ENCODE peak calls at places on chromosomes 6 and 20, in seven cellular contexts. One of them, this sample, is unnamed.

GRCh38 chr6:157822221-157823000 is 635 bp upstream of the SNX9 start:
- DNase-seq in A549: peak
- DNase-seq in GM10248: no peak
- DNase-seq in T-helper 1 cell: peak
- DNase-seq in KBM-7: no peak
- DNase-seq in myocyte: no peak
- DNase-seq in left kidney: peak
- DNase-seq in this sample: no peak

GRCh38 chr6:43778976-43779863 is 9.2 kb downstream of the VEGFA start:
- DNase-seq in KBM-7: no peak
- DNase-seq in GM10248: no peak
- DNase-seq in myocyte: no peak
- DNase-seq in left kidney: no peak
- DNase-seq in T-helper 1 cell: no peak
- DNase-seq in A549: no peak
- DNase-seq in this sample: no peak

GRCh38 chr6:98641929-98642328 is 192.4 kb upstream of the POU3F2 start:
- DNase-seq in KBM-7: no peak
- DNase-seq in GM10248: no peak
- DNase-seq in A549: no peak
- DNase-seq in left kidney: no peak
- DNase-seq in myocyte: peak
- DNase-seq in T-helper 1 cell: no peak
- DNase-seq in this sample: no peak

GRCh38 chr6:5525209-5525608 is 263.9 kb downstream of the FARS2 start:
- DNase-seq in T-helper 1 cell: no peak
- DNase-seq in A549: no peak
- DNase-seq in KBM-7: no peak
- DNase-seq in GM10248: no peak
- DNase-seq in myocyte: peak
- DNase-seq in left kidney: no peak
- DNase-seq in this sample: no peak

GRCh38 chr20:61387961-61388360 is 135.9 kb downstream of the CDH4 start:
- DNase-seq in myocyte: no peak
- DNase-seq in KBM-7: no peak
- DNase-seq in T-helper 1 cell: no peak
- DNase-seq in A549: no peak
- DNase-seq in GM10248: no peak
- DNase-seq in left kidney: no peak
- DNase-seq in this sample: no peak

GRCh38 chr6:7239590-7239948 is 73.4 kb downstream of the SSR1 start:
- DNase-seq in myocyte: no peak
- DNase-seq in KBM-7: no peak
- DNase-seq in GM10248: no peak
- DNase-seq in T-helper 1 cell: no peak
- DNase-seq in A549: no peak
- DNase-seq in left kidney: no peak
- DNase-seq in this sample: no peak

GRCh38 chr20:44961868-44962267 is 1.7 kb upstream of the TOMM34 start:
- DNase-seq in KBM-7: no peak
- DNase-seq in left kidney: no peak
- DNase-seq in A549: no peak
- DNase-seq in T-helper 1 cell: no peak
- DNase-seq in GM10248: no peak
- DNase-seq in myocyte: no peak
- DNase-seq in this sample: no peak

GRCh38 chr6:136983692-136984091 is 61.1 kb downstream of the IL20RA start:
- DNase-seq in left kidney: no peak
- DNase-seq in myocyte: no peak
- DNase-seq in KBM-7: no peak
- DNase-seq in T-helper 1 cell: no peak
- DNase-seq in GM10248: no peak
- DNase-seq in A549: no peak
- DNase-seq in this sample: no peak

GRCh38 chr20:36310215-36310981 is 4.3 kb downstream of the DLGAP4 start:
- DNase-seq in KBM-7: no peak
- DNase-seq in GM10248: peak
- DNase-seq in myocyte: no peak
- DNase-seq in T-helper 1 cell: no peak
- DNase-seq in left kidney: no peak
- DNase-seq in A549: no peak
- DNase-seq in this sample: peak

GRCh38 chr6:134424131-134424794 is 106.4 kb upstream of the SGK1 start:
- DNase-seq in A549: no peak
- DNase-seq in myocyte: no peak
- DNase-seq in T-helper 1 cell: no peak
- DNase-seq in KBM-7: no peak
- DNase-seq in GM10248: no peak
- DNase-seq in left kidney: no peak
- DNase-seq in this sample: no peak

GRCh38 chr6:138410048-138410735 is 6.2 kb downstream of the HEBP2 start:
- DNase-seq in GM10248: no peak
- DNase-seq in A549: no peak
- DNase-seq in KBM-7: no peak
- DNase-seq in myocyte: no peak
- DNase-seq in T-helper 1 cell: no peak
- DNase-seq in left kidney: no peak
- DNase-seq in this sample: no peak

GRCh38 chr20:51156041-51156795 is 133.3 kb upstream of the KCNG1 start:
- DNase-seq in T-helper 1 cell: no peak
- DNase-seq in myocyte: no peak
- DNase-seq in left kidney: peak
- DNase-seq in A549: no peak
- DNase-seq in GM10248: no peak
- DNase-seq in KBM-7: no peak
- DNase-seq in this sample: no peak

GRCh38 chr20:37095108-37095608 is 639 bp downstream of the RBL1 start:
- DNase-seq in left kidney: no peak
- DNase-seq in myocyte: no peak
- DNase-seq in KBM-7: no peak
- DNase-seq in GM10248: peak
- DNase-seq in T-helper 1 cell: peak
- DNase-seq in A549: no peak
- DNase-seq in this sample: peak

GRCh38 chr20:40763646-40764295 is 74.7 kb upstream of the MAFB start:
- DNase-seq in left kidney: no peak
- DNase-seq in myocyte: no peak
- DNase-seq in GM10248: no peak
- DNase-seq in T-helper 1 cell: no peak
- DNase-seq in KBM-7: no peak
- DNase-seq in A549: no peak
- DNase-seq in this sample: no peak

GRCh38 chr6:1131285-1132079 is 180.4 kb upstream of the FOXQ1 start:
- DNase-seq in myocyte: peak
- DNase-seq in T-helper 1 cell: no peak
- DNase-seq in left kidney: peak
- DNase-seq in A549: no peak
- DNase-seq in KBM-7: no peak
- DNase-seq in GM10248: no peak
- DNase-seq in this sample: no peak

GRCh38 chr6:22249646-22250045 is 47.2 kb downstream of the PRL start:
- DNase-seq in myocyte: no peak
- DNase-seq in GM10248: no peak
- DNase-seq in left kidney: no peak
- DNase-seq in A549: no peak
- DNase-seq in KBM-7: no peak
- DNase-seq in T-helper 1 cell: no peak
- DNase-seq in this sample: no peak

GRCh38 chr6:82362868-82363267 is 749 bp upstream of the TPBG start:
- DNase-seq in KBM-7: no peak
- DNase-seq in left kidney: peak
- DNase-seq in T-helper 1 cell: no peak
- DNase-seq in myocyte: peak
- DNase-seq in GM10248: no peak
- DNase-seq in A549: no peak
- DNase-seq in this sample: no peak

GRCh38 chr20:48180039-48180438 is 394.8 kb upstream of the SULF2 start:
- DNase-seq in KBM-7: no peak
- DNase-seq in A549: peak
- DNase-seq in left kidney: no peak
- DNase-seq in GM10248: no peak
- DNase-seq in myocyte: no peak
- DNase-seq in T-helper 1 cell: no peak
- DNase-seq in this sample: no peak

GRCh38 chr6:11747021-11747420 is 31.6 kb downstream of the ADTRP start:
- DNase-seq in A549: no peak
- DNase-seq in myocyte: no peak
- DNase-seq in T-helper 1 cell: no peak
- DNase-seq in GM10248: no peak
- DNase-seq in left kidney: no peak
- DNase-seq in KBM-7: no peak
- DNase-seq in this sample: no peak

GRCh38 chr6:6875818-6876470 is 231.8 kb upstream of the RREB1 start:
- DNase-seq in A549: peak
- DNase-seq in myocyte: peak
- DNase-seq in KBM-7: no peak
- DNase-seq in T-helper 1 cell: no peak
- DNase-seq in GM10248: no peak
- DNase-seq in left kidney: no peak
- DNase-seq in this sample: no peak

GRCh38 chr20:51800769-51801219 is 1.5 kb downstream of the SALL4 start:
- DNase-seq in GM10248: no peak
- DNase-seq in left kidney: peak
- DNase-seq in KBM-7: no peak
- DNase-seq in A549: peak
- DNase-seq in myocyte: no peak
- DNase-seq in T-helper 1 cell: no peak
- DNase-seq in this sample: peak

GRCh38 chr6:122365775-122366403 is 33.6 kb upstream of the HSF2 start:
- DNase-seq in myocyte: peak
- DNase-seq in A549: no peak
- DNase-seq in KBM-7: no peak
- DNase-seq in T-helper 1 cell: no peak
- DNase-seq in GM10248: no peak
- DNase-seq in left kidney: no peak
- DNase-seq in this sample: no peak

GRCh38 chr6:7691675-7692452 is 34.0 kb upstream of the BMP6 start:
- DNase-seq in KBM-7: no peak
- DNase-seq in A549: peak
- DNase-seq in myocyte: peak
- DNase-seq in GM10248: no peak
- DNase-seq in left kidney: no peak
- DNase-seq in T-helper 1 cell: no peak
- DNase-seq in this sample: no peak

GRCh38 chr20:61678437-61678836 is 387.2 kb downstream of the TAF4 start:
- DNase-seq in T-helper 1 cell: no peak
- DNase-seq in A549: no peak
- DNase-seq in left kidney: no peak
- DNase-seq in GM10248: no peak
- DNase-seq in KBM-7: no peak
- DNase-seq in myocyte: no peak
- DNase-seq in this sample: no peak

GRCh38 chr20:11912664-11913415 is 4.9 kb upstream of the BTBD3 start:
- DNase-seq in A549: no peak
- DNase-seq in myocyte: no peak
- DNase-seq in left kidney: no peak
- DNase-seq in KBM-7: no peak
- DNase-seq in GM10248: no peak
- DNase-seq in T-helper 1 cell: no peak
- DNase-seq in this sample: no peak

GRCh38 chr20:45235995-45236394 is 14.8 kb downstream of the SEMG2 start:
- DNase-seq in KBM-7: no peak
- DNase-seq in GM10248: no peak
- DNase-seq in A549: no peak
- DNase-seq in myocyte: no peak
- DNase-seq in T-helper 1 cell: no peak
- DNase-seq in left kidney: no peak
- DNase-seq in this sample: no peak

GRCh38 chr6:39026175-39026574 is 22.4 kb upstream of the GLP1R start:
- DNase-seq in T-helper 1 cell: no peak
- DNase-seq in A549: no peak
- DNase-seq in left kidney: peak
- DNase-seq in myocyte: no peak
- DNase-seq in KBM-7: no peak
- DNase-seq in GM10248: no peak
- DNase-seq in this sample: no peak

GRCh38 chr6:128598561-128598960 is 78.2 kb upstream of the PTPRK start:
- DNase-seq in myocyte: no peak
- DNase-seq in left kidney: no peak
- DNase-seq in A549: no peak
- DNase-seq in KBM-7: no peak
- DNase-seq in T-helper 1 cell: no peak
- DNase-seq in GM10248: no peak
- DNase-seq in this sample: no peak

GRCh38 chr6:87436435-87436834 is 28.7 kb downstream of the CFAP206 start:
- DNase-seq in GM10248: peak
- DNase-seq in KBM-7: peak
- DNase-seq in left kidney: peak
- DNase-seq in A549: peak
- DNase-seq in myocyte: peak
- DNase-seq in T-helper 1 cell: peak
- DNase-seq in this sample: peak

GRCh38 chr6:81002126-81002525 is 750.4 kb downstream of the TENT5A start:
- DNase-seq in KBM-7: no peak
- DNase-seq in A549: no peak
- DNase-seq in T-helper 1 cell: no peak
- DNase-seq in myocyte: no peak
- DNase-seq in GM10248: no peak
- DNase-seq in left kidney: no peak
- DNase-seq in this sample: no peak

GRCh38 chr6:150152891-150153876 is 10.3 kb downstream of the PPP1R14C start:
- DNase-seq in GM10248: no peak
- DNase-seq in myocyte: no peak
- DNase-seq in A549: no peak
- DNase-seq in left kidney: no peak
- DNase-seq in T-helper 1 cell: no peak
- DNase-seq in KBM-7: peak
- DNase-seq in this sample: no peak

GRCh38 chr20:41664584-41664983 is 46.4 kb upstream of the CHD6 start:
- DNase-seq in A549: peak
- DNase-seq in T-helper 1 cell: no peak
- DNase-seq in left kidney: peak
- DNase-seq in myocyte: no peak
- DNase-seq in GM10248: peak
- DNase-seq in KBM-7: peak
- DNase-seq in this sample: no peak

GRCh38 chr6:170451762-170452651 is 101.1 kb downstream of the PSMB1 start:
- DNase-seq in A549: no peak
- DNase-seq in T-helper 1 cell: no peak
- DNase-seq in GM10248: no peak
- DNase-seq in left kidney: no peak
- DNase-seq in myocyte: no peak
- DNase-seq in KBM-7: no peak
- DNase-seq in this sample: no peak

GRCh38 chr6:97053643-97054411 is 129.3 kb downstream of the KLHL32 start:
- DNase-seq in KBM-7: peak
- DNase-seq in T-helper 1 cell: no peak
- DNase-seq in GM10248: no peak
- DNase-seq in A549: no peak
- DNase-seq in myocyte: peak
- DNase-seq in left kidney: peak
- DNase-seq in this sample: no peak

GRCh38 chr6:135173242-135173988 is 7.7 kb upstream of the MYB start:
- DNase-seq in T-helper 1 cell: no peak
- DNase-seq in KBM-7: no peak
- DNase-seq in myocyte: no peak
- DNase-seq in A549: no peak
- DNase-seq in left kidney: no peak
- DNase-seq in GM10248: no peak
- DNase-seq in this sample: no peak